ENCODE peak calls at places on chromosome 4, in four cellular contexts. E, U, L and O are unnamed samples.

GRCh38 chr4:79623125-79623905 is 215.3 kb upstream of the GK2 start:
- DNase-seq in E (no peak), U (no peak), L (no peak), O (no peak)

GRCh38 chr4:112082954-112083586 is 62.2 kb upstream of the FAM241A start:
- DNase-seq in E (peak; percentile 98), U (no peak), L (peak; percentile 92), O (no peak)

GRCh38 chr4:181078236-181078635 is 1165.0 kb upstream of the TENM3 start:
- DNase-seq in E (no peak), U (no peak), L (peak; percentile 87), O (no peak)

GRCh38 chr4:166875821-166876220 is 358.5 kb downstream of the SPOCK3 start:
- DNase-seq in E (no peak), U (no peak), L (no peak), O (no peak)

GRCh38 chr4:27176400-27176799 is 315.8 kb downstream of the STIM2 start:
- DNase-seq in E (no peak), U (peak; percentile 1), L (peak; percentile 74), O (no peak)

GRCh38 chr4:100949350-100949935 is 397.9 kb downstream of the PPP3CA start:
- DNase-seq in E (no peak), U (no peak), L (peak; percentile 41), O (no peak)

GRCh38 chr4:125750827-125751466 is 436.2 kb downstream of the FAT4 start:
- DNase-seq in E (no peak), U (peak; percentile 29), L (peak; percentile 76), O (no peak)

GRCh38 chr4:176380352-176381157 is 60.8 kb downstream of the SPCS3 start:
- DNase-seq in E (no peak), U (no peak), L (no peak), O (peak; percentile 42)

GRCh38 chr4:136650541-136651277 is 881.6 kb downstream of the PCDH18 start:
- DNase-seq in E (no peak), U (no peak), L (peak; percentile 7), O (no peak)

GRCh38 chr4:125191252-125191651 is 123.5 kb upstream of the FAT4 start:
- DNase-seq in E (no peak), U (no peak), L (peak; percentile 88), O (no peak)

GRCh38 chr4:98262431-98262830 is 1.2 kb downstream of the RAP1GDS1 start:
- DNase-seq in E (no peak), U (no peak), L (peak; percentile 8), O (no peak)

GRCh38 chr4:47577779-47578553 is 92.9 kb downstream of the ATP10D start:
- DNase-seq in E (no peak), U (no peak), L (peak; percentile 52), O (no peak)

GRCh38 chr4:164012396-164013027 is 518.0 kb downstream of the TMA16 start:
- DNase-seq in E (no peak), U (peak; percentile 12), L (peak; percentile 34), O (no peak)

GRCh38 chr4:14130551-14130950 is 503.0 kb upstream of the BOD1L1 start:
- DNase-seq in E (no peak), U (no peak), L (no peak), O (no peak)

GRCh38 chr4:183326853-183327252 is 4.6 kb upstream of the CLDN24 start:
- DNase-seq in E (peak; percentile 46), U (no peak), L (peak; percentile 34), O (no peak)

GRCh38 chr4:106369456-106370060 is 980 bp upstream of the GIMD1 start:
- DNase-seq in E (peak; percentile 37), U (peak; percentile 14), L (peak; percentile 88), O (no peak)

GRCh38 chr4:119559044-119559647 is 69.5 kb downstream of the PDE5A start:
- DNase-seq in E (no peak), U (peak; percentile 45), L (peak; percentile 71), O (no peak)

GRCh38 chr4:36310793-36311192 is 29.4 kb downstream of the DTHD1 start:
- DNase-seq in E (no peak), U (no peak), L (no peak), O (peak; percentile 66)

GRCh38 chr4:73139245-73139644 is 69.7 kb upstream of the COX18 start:
- DNase-seq in E (no peak), U (no peak), L (peak; percentile 14), O (no peak)

GRCh38 chr4:2076908-2077534 is 17.9 kb downstream of the NAT8L start:
- DNase-seq in E (no peak), U (no peak), L (no peak), O (peak; percentile 72)

GRCh38 chr4:78482281-78482680 is 69.3 kb upstream of the ANXA3 start:
- DNase-seq in E (no peak), U (no peak), L (no peak), O (no peak)

GRCh38 chr4:166675411-166675810 is 558.9 kb downstream of the SPOCK3 start:
- DNase-seq in E (no peak), U (no peak), L (peak; percentile 23), O (no peak)

GRCh38 chr4:177093964-177094363 is 215.7 kb upstream of the NEIL3 start:
- DNase-seq in E (no peak), U (peak; percentile 15), L (no peak), O (no peak)

GRCh38 chr4:165384608-165385007 is 5.8 kb downstream of the CPE start:
- DNase-seq in E (no peak), U (peak; percentile 66), L (peak; percentile 86), O (no peak)

GRCh38 chr4:40628888-40629287 is 776 bp downstream of the RBM47 start:
- DNase-seq in E (peak; percentile 41), U (no peak), L (no peak), O (no peak)

GRCh38 chr4:19177616-19178015 is 1074.1 kb upstream of the SLIT2 start:
- DNase-seq in E (no peak), U (no peak), L (peak; percentile 41), O (no peak)

GRCh38 chr4:61202638-61203495 is 2.7 kb downstream of the ADGRL3 start:
- DNase-seq in E (no peak), U (peak; percentile 32), L (no peak), O (no peak)

GRCh38 chr4:155526452-155527169 is 140.0 kb upstream of the GUCY1A1 start:
- DNase-seq in E (no peak), U (no peak), L (peak; percentile 33), O (no peak)
- H3K4me3 ChIP-seq in E (no peak overlapping the region), U (no peak overlapping the region), L (no peak overlapping the region), O (no peak overlapping the region)

GRCh38 chr4:8319731-8320385 is 50.3 kb downstream of the HTRA3 start:
- DNase-seq in E (no peak), U (no peak), L (peak; percentile 18), O (peak; percentile 79)
- TF ChIP-seq CTCF in E (no peak), U (no peak), L (no peak), O (no peak)

DNA sequence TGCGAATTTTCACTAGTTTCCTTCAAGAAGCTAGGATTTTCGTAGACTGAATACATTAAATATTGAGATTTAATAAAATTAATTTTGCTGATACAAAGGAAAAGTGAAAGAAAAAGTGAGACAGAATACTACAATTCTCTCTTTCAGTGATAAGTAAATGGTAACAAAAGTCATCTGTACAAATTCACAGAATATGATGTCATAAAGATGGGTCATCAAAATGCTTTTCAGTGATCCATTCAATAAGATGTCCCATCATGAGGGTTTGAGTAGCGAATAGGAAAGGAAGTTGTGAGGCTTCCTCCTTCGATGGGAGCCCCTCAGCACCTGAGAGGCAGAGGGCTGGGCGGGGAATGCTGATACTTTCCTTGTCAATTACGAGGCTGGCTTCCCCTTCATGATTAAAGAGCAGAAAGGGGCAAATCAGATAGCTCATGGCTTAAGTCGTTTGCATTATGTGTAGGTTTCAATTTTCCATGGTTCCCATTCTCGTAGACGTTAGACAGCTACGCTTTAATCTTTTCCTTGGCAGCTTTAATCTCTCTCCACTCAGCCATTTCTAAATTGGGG is 108.8 kb upstream of the SORBS2 start:
- DNase-seq in E (no peak), U (no peak), L (no peak), O (no peak)
- H3K4me3 ChIP-seq in E (no peak overlapping the region), U (no peak overlapping the region), L (no peak overlapping the region), O (no peak overlapping the region)

GRCh38 chr4:68655764-68656444 is 14.5 kb downstream of the UGT2B15 start:
- DNase-seq in E (no peak), U (no peak), L (no peak), O (no peak)

GRCh38 chr4:68654946-68655721 is 15.3 kb downstream of the UGT2B15 start:
- DNase-seq in E (no peak), U (no peak), L (no peak), O (no peak)

GRCh38 chr4:68651932-68652331 is 18.5 kb downstream of the UGT2B15 start:
- DNase-seq in E (no peak), U (no peak), L (no peak), O (no peak)
- TF ChIP-seq CTCF in E (no peak), U (no peak), L (no peak), O (no peak)

GRCh38 chr4:139076016-139076744 is 60.6 kb downstream of the NOCT start:
- DNase-seq in E (no peak), U (no peak), L (no peak), O (no peak)
- H3K4me3 ChIP-seq in E (no peak overlapping the region), U (no peak overlapping the region), L (no peak overlapping the region), O (no peak overlapping the region)

DNA sequence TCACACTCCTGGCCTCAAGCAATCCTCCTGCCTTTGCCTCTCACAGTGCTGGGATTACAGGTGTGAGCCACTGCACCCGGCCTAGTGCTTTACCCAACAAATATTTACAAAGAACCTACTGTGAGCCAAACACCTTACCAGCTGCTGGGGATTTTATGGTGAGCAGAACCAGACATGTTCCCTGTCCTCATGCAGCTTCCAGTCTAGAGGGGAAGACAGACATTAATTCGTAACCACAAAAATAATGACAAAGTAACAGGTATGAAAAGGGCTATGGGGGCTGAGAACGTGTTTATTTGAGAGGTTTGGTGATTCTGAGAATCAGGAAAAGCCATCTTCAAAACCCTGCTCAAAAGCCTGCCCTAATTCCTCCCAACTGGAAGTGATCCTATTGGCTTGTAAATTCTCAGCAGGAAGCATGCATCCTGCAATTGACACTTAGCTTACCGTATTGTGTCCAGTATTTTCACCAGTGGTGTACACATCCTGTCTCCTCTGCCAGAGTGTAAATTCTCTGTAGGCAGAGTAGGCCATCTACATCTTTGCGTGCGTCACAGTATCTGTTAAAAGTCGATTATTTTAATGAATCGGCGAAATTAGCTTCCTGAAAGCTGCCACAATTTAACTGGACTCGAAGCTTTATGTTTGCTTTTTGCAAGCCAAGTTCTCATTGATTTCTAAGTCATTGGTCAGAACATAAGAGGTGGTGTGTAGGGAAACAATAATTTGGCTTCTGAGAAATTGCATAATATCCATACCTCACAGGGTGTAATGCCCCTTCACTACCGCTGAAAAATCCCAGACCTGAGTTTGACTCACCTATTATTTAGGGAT is 67.0 kb downstream of the TMEM156 start:
- DNase-seq in E (no peak), U (no peak), L (no peak), O (no peak)
- TF ChIP-seq CTCF in E (no peak), U (no peak), L (no peak), O (no peak)

DNA sequence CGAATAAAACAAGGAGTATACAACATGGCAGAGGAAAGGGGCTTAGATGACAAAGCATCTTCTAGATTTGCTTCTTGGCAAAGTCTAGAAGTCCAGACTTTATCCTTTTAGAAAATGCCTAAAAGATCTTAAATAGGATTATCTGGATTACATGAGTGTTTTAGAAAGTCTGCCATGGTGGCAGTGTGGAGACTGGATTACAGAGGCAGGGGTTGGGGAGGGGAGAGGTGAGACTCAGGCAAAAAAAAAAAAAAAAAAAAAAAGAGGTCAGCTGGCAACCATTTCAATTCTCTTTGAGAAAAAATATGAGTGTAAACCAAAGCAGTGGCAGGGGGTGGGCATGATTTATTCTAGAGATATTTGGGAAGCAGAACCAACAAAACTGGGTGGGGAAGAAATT is 17.4 kb downstream of the ZNF827 start:
- DNase-seq in E (no peak), U (no peak), L (no peak), O (no peak)
- H3K4me3 ChIP-seq in E (no peak overlapping the region), U (no peak overlapping the region), L (no peak overlapping the region), O (no peak overlapping the region)

GRCh38 chr4:93947318-93947717 is 118.8 kb downstream of the ATOH1 start:
- DNase-seq in E (no peak), U (no peak), L (no peak), O (no peak)
- TF ChIP-seq CTCF in E (no peak), U (no peak), L (no peak), O (no peak)

GRCh38 chr4:1045595-1046201 is 34.3 kb downstream of the FGFRL1 start:
- DNase-seq in E (no peak), U (no peak), L (no peak), O (peak; percentile 54)
- H3K4me3 ChIP-seq in E (no peak overlapping the region), U (no peak overlapping the region), L (no peak overlapping the region), O (no peak overlapping the region)